ENCODE peak calls at places on chromosomes 3 and 15, in eight cellular contexts. One of them, this sample, is unnamed. For H3K4me1, the result is how much of the 10 kb centered on the place peaks cover.

GRCh38 chr15:57198654-57199241 is 177.6 kb upstream of the CGNL1 start:
- DNase-seq in transverse colon: peak
- DNase-seq in heart left ventricle: no peak
- DNase-seq in body of pancreas: no peak
- DNase-seq in sigmoid colon: no peak
- DNase-seq in fibroblast of lung: peak
- DNase-seq in A549: no peak
- DNase-seq in hepatocyte: no peak
- DNase-seq in this sample: no peak

GRCh38 chr3:196975349-196975748 is 6.7 kb upstream of the PIGZ start:
- DNase-seq in A549: no peak
- DNase-seq in heart left ventricle: no peak
- DNase-seq in hepatocyte: no peak
- DNase-seq in fibroblast of lung: no peak
- DNase-seq in transverse colon: no peak
- DNase-seq in body of pancreas: no peak
- DNase-seq in sigmoid colon: no peak
- DNase-seq in this sample: no peak

GRCh38 chr3:148360046-148360445 is 337.7 kb upstream of the AGTR1 start:
- DNase-seq in A549: no peak
- DNase-seq in body of pancreas: no peak
- DNase-seq in sigmoid colon: no peak
- DNase-seq in transverse colon: no peak
- DNase-seq in heart left ventricle: no peak
- DNase-seq in fibroblast of lung: peak
- DNase-seq in hepatocyte: no peak
- DNase-seq in this sample: no peak

GRCh38 chr3:150763841-150764483 is 993 bp upstream of the SIAH2 start:
- DNase-seq in hepatocyte: peak
- DNase-seq in body of pancreas: peak
- DNase-seq in heart left ventricle: peak
- DNase-seq in transverse colon: peak
- DNase-seq in fibroblast of lung: peak
- DNase-seq in sigmoid colon: peak
- DNase-seq in A549: peak
- DNase-seq in this sample: peak

GRCh38 chr3:177835008-177835407 is 637.7 kb upstream of the TBL1XR1 start:
- DNase-seq in transverse colon: no peak
- DNase-seq in sigmoid colon: no peak
- DNase-seq in body of pancreas: no peak
- DNase-seq in A549: peak
- DNase-seq in hepatocyte: no peak
- DNase-seq in fibroblast of lung: peak
- DNase-seq in heart left ventricle: no peak
- DNase-seq in this sample: no peak

GRCh38 chr15:94576889-94577533 is 345.6 kb downstream of the MCTP2 start:
- DNase-seq in heart left ventricle: no peak
- DNase-seq in sigmoid colon: no peak
- DNase-seq in hepatocyte: peak
- DNase-seq in fibroblast of lung: no peak
- DNase-seq in A549: peak
- DNase-seq in transverse colon: peak
- DNase-seq in body of pancreas: peak
- DNase-seq in this sample: peak

GRCh38 chr3:129121792-129122696 is at the start of gene RAB43:
- DNase-seq in transverse colon: peak
- DNase-seq in hepatocyte: peak
- DNase-seq in A549: peak
- DNase-seq in body of pancreas: peak
- DNase-seq in heart left ventricle: peak
- DNase-seq in sigmoid colon: peak
- DNase-seq in fibroblast of lung: peak
- DNase-seq in this sample: peak

GRCh38 chr3:99620077-99620476 is 18.3 kb upstream of the COL8A1 start:
- DNase-seq in sigmoid colon: no peak
- DNase-seq in transverse colon: no peak
- DNase-seq in A549: no peak
- DNase-seq in body of pancreas: no peak
- DNase-seq in hepatocyte: no peak
- DNase-seq in fibroblast of lung: no peak
- DNase-seq in heart left ventricle: no peak
- DNase-seq in this sample: no peak

GRCh38 chr3:8732413-8732812 is 1.2 kb upstream of the CAV3 start:
- DNase-seq in sigmoid colon: no peak
- DNase-seq in heart left ventricle: no peak
- DNase-seq in body of pancreas: no peak
- DNase-seq in A549: no peak
- DNase-seq in transverse colon: no peak
- DNase-seq in fibroblast of lung: no peak
- DNase-seq in hepatocyte: no peak
- DNase-seq in this sample: no peak

GRCh38 chr15:49101536-49101935 is 53.9 kb downstream of the COPS2 start:
- DNase-seq in body of pancreas: no peak
- DNase-seq in A549: no peak
- DNase-seq in transverse colon: no peak
- DNase-seq in fibroblast of lung: peak
- DNase-seq in heart left ventricle: no peak
- DNase-seq in sigmoid colon: no peak
- DNase-seq in hepatocyte: no peak
- DNase-seq in this sample: no peak

GRCh38 chr3:82390868-82391267 is 629.4 kb upstream of the GBE1 start:
- DNase-seq in transverse colon: no peak
- DNase-seq in sigmoid colon: no peak
- DNase-seq in heart left ventricle: no peak
- DNase-seq in hepatocyte: no peak
- DNase-seq in body of pancreas: no peak
- DNase-seq in A549: no peak
- DNase-seq in fibroblast of lung: no peak
- DNase-seq in this sample: no peak

GRCh38 chr3:142210144-142210543 is 15.2 kb downstream of the GK5 start:
- DNase-seq in sigmoid colon: peak
- DNase-seq in fibroblast of lung: no peak
- DNase-seq in hepatocyte: no peak
- DNase-seq in body of pancreas: no peak
- DNase-seq in A549: no peak
- DNase-seq in transverse colon: no peak
- DNase-seq in heart left ventricle: no peak
- DNase-seq in this sample: no peak

GRCh38 chr3:156644958-156645357 is 29.4 kb upstream of the TIPARP start:
- DNase-seq in transverse colon: no peak
- DNase-seq in A549: no peak
- DNase-seq in hepatocyte: no peak
- DNase-seq in sigmoid colon: no peak
- DNase-seq in heart left ventricle: no peak
- DNase-seq in body of pancreas: no peak
- DNase-seq in fibroblast of lung: no peak
- DNase-seq in this sample: no peak

GRCh38 chr3:9402410-9403228 is 5.2 kb downstream of the SETD5 start:
- DNase-seq in A549: peak
- DNase-seq in transverse colon: peak
- DNase-seq in heart left ventricle: no peak
- DNase-seq in sigmoid colon: no peak
- DNase-seq in body of pancreas: peak
- DNase-seq in hepatocyte: peak
- DNase-seq in fibroblast of lung: peak
- DNase-seq in this sample: peak

GRCh38 chr3:72694398-72694797 is 153.8 kb downstream of the SHQ1 start:
- DNase-seq in body of pancreas: no peak
- DNase-seq in hepatocyte: no peak
- DNase-seq in transverse colon: no peak
- DNase-seq in heart left ventricle: no peak
- DNase-seq in sigmoid colon: no peak
- DNase-seq in fibroblast of lung: peak
- DNase-seq in A549: no peak
- DNase-seq in this sample: no peak

GRCh38 chr3:133578548-133579191 is 5.2 kb downstream of the CDV3 start:
- DNase-seq in hepatocyte: peak
- DNase-seq in sigmoid colon: no peak
- DNase-seq in heart left ventricle: no peak
- DNase-seq in transverse colon: no peak
- DNase-seq in fibroblast of lung: peak
- DNase-seq in body of pancreas: peak
- DNase-seq in A549: peak
- DNase-seq in this sample: peak
- H3K4me1 ChIP-seq in hepatocyte: under half
- H3K4me1 ChIP-seq in sigmoid colon: half or more
- H3K4me1 ChIP-seq in heart left ventricle: under half
- H3K4me1 ChIP-seq in transverse colon: under half
- H3K4me1 ChIP-seq in fibroblast of lung: under half
- H3K4me1 ChIP-seq in body of pancreas: under half
- H3K4me1 ChIP-seq in A549: under half
- H3K4me1 ChIP-seq in this sample: under half

GRCh38 chr15:37135225-37135624 is 34.9 kb upstream of the MEIS2 start:
- DNase-seq in fibroblast of lung: no peak
- DNase-seq in hepatocyte: no peak
- DNase-seq in body of pancreas: no peak
- DNase-seq in A549: no peak
- DNase-seq in sigmoid colon: no peak
- DNase-seq in heart left ventricle: no peak
- DNase-seq in transverse colon: no peak
- DNase-seq in this sample: peak
- TF ChIP-seq CTCF in fibroblast of lung: peak
- TF ChIP-seq CTCF in hepatocyte: no peak
- TF ChIP-seq CTCF in body of pancreas: peak
- TF ChIP-seq CTCF in A549: no peak
- TF ChIP-seq CTCF in sigmoid colon: no peak
- TF ChIP-seq CTCF in heart left ventricle: peak
- TF ChIP-seq CTCF in transverse colon: no peak
- TF ChIP-seq CTCF in this sample: peak

DNA sequence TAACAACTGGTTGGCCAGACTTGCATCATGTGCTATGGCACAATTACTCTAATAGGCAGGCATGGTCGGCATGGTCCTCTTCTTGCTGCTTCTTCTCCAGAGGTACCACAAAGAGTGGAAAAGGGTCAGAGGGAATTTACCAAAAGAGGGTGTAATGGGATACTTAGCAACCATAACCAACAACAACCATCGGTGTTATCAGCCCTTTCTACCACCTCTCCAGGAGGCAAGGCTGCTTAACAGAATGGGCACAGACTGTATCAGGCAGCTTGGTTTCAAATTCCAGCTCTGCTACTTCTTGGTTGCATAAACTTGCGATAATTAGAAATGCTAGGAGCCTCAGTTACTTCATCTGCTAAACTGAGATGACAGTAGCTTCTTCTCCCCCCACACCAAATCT is 284.6 kb upstream of the CRBN start:
- DNase-seq in hepatocyte: no peak
- DNase-seq in body of pancreas: no peak
- DNase-seq in sigmoid colon: no peak
- DNase-seq in fibroblast of lung: no peak
- DNase-seq in heart left ventricle: no peak
- DNase-seq in transverse colon: no peak
- DNase-seq in A549: no peak
- DNase-seq in this sample: no peak
- H3K4me1 ChIP-seq in hepatocyte: under half
- H3K4me1 ChIP-seq in body of pancreas: under half
- H3K4me1 ChIP-seq in sigmoid colon: under half
- H3K4me1 ChIP-seq in fibroblast of lung: under half
- H3K4me1 ChIP-seq in heart left ventricle: under half
- H3K4me1 ChIP-seq in transverse colon: under half
- H3K4me1 ChIP-seq in A549: under half
- H3K4me1 ChIP-seq in this sample: under half

GRCh38 chr3:149541091-149541491 is 66.6 kb downstream of the TM4SF4 start:
- DNase-seq in A549: peak
- DNase-seq in hepatocyte: no peak
- DNase-seq in fibroblast of lung: peak
- DNase-seq in body of pancreas: no peak
- DNase-seq in heart left ventricle: no peak
- DNase-seq in transverse colon: no peak
- DNase-seq in sigmoid colon: no peak
- DNase-seq in this sample: no peak
- TF ChIP-seq CTCF in A549: peak
- TF ChIP-seq CTCF in hepatocyte: no peak
- TF ChIP-seq CTCF in fibroblast of lung: peak
- TF ChIP-seq CTCF in body of pancreas: no peak
- TF ChIP-seq CTCF in heart left ventricle: no peak
- TF ChIP-seq CTCF in transverse colon: no peak
- TF ChIP-seq CTCF in sigmoid colon: no peak
- TF ChIP-seq CTCF in this sample: no peak

GRCh38 chr3:15303216-15303615 is 29.2 kb downstream of the SH3BP5 start:
- DNase-seq in sigmoid colon: peak
- DNase-seq in transverse colon: no peak
- DNase-seq in A549: no peak
- DNase-seq in heart left ventricle: no peak
- DNase-seq in fibroblast of lung: no peak
- DNase-seq in hepatocyte: no peak
- DNase-seq in body of pancreas: no peak
- DNase-seq in this sample: no peak

GRCh38 chr3:15300318-15301078 is 31.9 kb downstream of the SH3BP5 start:
- DNase-seq in hepatocyte: no peak
- DNase-seq in body of pancreas: no peak
- DNase-seq in sigmoid colon: peak
- DNase-seq in fibroblast of lung: peak
- DNase-seq in heart left ventricle: no peak
- DNase-seq in A549: peak
- DNase-seq in transverse colon: no peak
- DNase-seq in this sample: no peak

GRCh38 chr3:15303728-15304127 is 28.7 kb downstream of the SH3BP5 start:
- DNase-seq in body of pancreas: no peak
- DNase-seq in hepatocyte: no peak
- DNase-seq in fibroblast of lung: no peak
- DNase-seq in heart left ventricle: no peak
- DNase-seq in sigmoid colon: peak
- DNase-seq in A549: no peak
- DNase-seq in transverse colon: no peak
- DNase-seq in this sample: no peak

GRCh38 chr3:15299036-15299435 is 33.4 kb downstream of the SH3BP5 start:
- DNase-seq in A549: no peak
- DNase-seq in transverse colon: no peak
- DNase-seq in body of pancreas: peak
- DNase-seq in sigmoid colon: peak
- DNase-seq in heart left ventricle: no peak
- DNase-seq in hepatocyte: no peak
- DNase-seq in fibroblast of lung: peak
- DNase-seq in this sample: no peak

GRCh38 chr3:15301761-15302160 is 30.6 kb downstream of the SH3BP5 start:
- DNase-seq in sigmoid colon: peak
- DNase-seq in A549: no peak
- DNase-seq in fibroblast of lung: no peak
- DNase-seq in transverse colon: no peak
- DNase-seq in hepatocyte: no peak
- DNase-seq in heart left ventricle: no peak
- DNase-seq in body of pancreas: no peak
- DNase-seq in this sample: no peak
- H3K4me1 ChIP-seq in sigmoid colon: under half
- H3K4me1 ChIP-seq in A549: under half
- H3K4me1 ChIP-seq in fibroblast of lung: under half
- H3K4me1 ChIP-seq in transverse colon: under half
- H3K4me1 ChIP-seq in hepatocyte: under half
- H3K4me1 ChIP-seq in heart left ventricle: under half
- H3K4me1 ChIP-seq in body of pancreas: under half
- H3K4me1 ChIP-seq in this sample: under half

GRCh38 chr3:106745344-106746168 is 631.7 kb upstream of the CCDC54 start:
- DNase-seq in A549: no peak
- DNase-seq in sigmoid colon: no peak
- DNase-seq in hepatocyte: no peak
- DNase-seq in heart left ventricle: no peak
- DNase-seq in fibroblast of lung: peak
- DNase-seq in transverse colon: no peak
- DNase-seq in body of pancreas: no peak
- DNase-seq in this sample: no peak
- TF ChIP-seq CTCF in A549: no peak
- TF ChIP-seq CTCF in sigmoid colon: no peak
- TF ChIP-seq CTCF in hepatocyte: no peak
- TF ChIP-seq CTCF in heart left ventricle: no peak
- TF ChIP-seq CTCF in fibroblast of lung: no peak
- TF ChIP-seq CTCF in transverse colon: no peak
- TF ChIP-seq CTCF in body of pancreas: no peak
- TF ChIP-seq CTCF in this sample: no peak

GRCh38 chr3:38989932-38990510 is 61.7 kb downstream of the SCN11A start:
- DNase-seq in heart left ventricle: no peak
- DNase-seq in hepatocyte: no peak
- DNase-seq in transverse colon: no peak
- DNase-seq in fibroblast of lung: no peak
- DNase-seq in A549: no peak
- DNase-seq in body of pancreas: no peak
- DNase-seq in sigmoid colon: no peak
- DNase-seq in this sample: no peak
- H3K4me1 ChIP-seq in heart left ventricle: under half
- H3K4me1 ChIP-seq in hepatocyte: under half
- H3K4me1 ChIP-seq in transverse colon: under half
- H3K4me1 ChIP-seq in fibroblast of lung: under half
- H3K4me1 ChIP-seq in A549: under half
- H3K4me1 ChIP-seq in body of pancreas: under half
- H3K4me1 ChIP-seq in sigmoid colon: under half
- H3K4me1 ChIP-seq in this sample: under half

This sample was measured in Caco-2.